ENCODE peak calls at places on chromosome 1, in nine cellular contexts. H is WERI-Rb-1, P is fibroblast of mammary gland, E is endothelial cell of umbilical vein, U is neural progenitor cell, F is lung microvascular endothelial cell, S is thoracic aorta, Q is heart right ventricle, T is neuronal stem cell. N is an unnamed sample.

GRCh38 chr1:982765-983436 is 1.0 kb upstream of the PERM1 start:
- DNase-seq in H (no peak), P (no peak), E (no peak), U (no peak), F (no peak), S (no peak), Q (peak), T (no peak), N (no peak)

GRCh38 chr1:4654764-4655673 is 610 bp downstream of the AJAP1 start:
- DNase-seq in H (no peak), P (no peak), E (no peak), U (peak), F (peak), S (no peak), Q (no peak), T (no peak), N (no peak)

GRCh38 chr1:107464827-107465226 is 324.0 kb downstream of the NTNG1 start:
- DNase-seq in H (peak), P (no peak), E (no peak), U (peak), F (no peak), S (no peak), Q (no peak), T (no peak), N (no peak)

GRCh38 chr1:56819393-56819899 is at the start of gene FYB2:
- DNase-seq in H (peak), P (no peak), E (no peak), U (peak), F (no peak), S (no peak), Q (peak), T (no peak), N (no peak)

GRCh38 chr1:233157245-233157644 is 138.3 kb downstream of the PCNX2 start:
- DNase-seq in H (no peak), P (no peak), E (no peak), U (no peak), F (no peak), S (no peak), Q (no peak), T (no peak), N (no peak)

GRCh38 chr1:211488641-211489040 is 3.3 kb downstream of the RD3 start:
- DNase-seq in H (no peak), P (no peak), E (no peak), U (no peak), F (no peak), S (no peak), Q (no peak), T (no peak), N (no peak)

GRCh38 chr1:181135815-181136737 is 47.6 kb downstream of the IER5 start:
- DNase-seq in H (no peak), P (peak), E (peak), U (no peak), F (peak), S (no peak), Q (no peak), T (no peak), N (no peak)

GRCh38 chr1:216910081-216910840 is 187.0 kb upstream of the ESRRG start:
- DNase-seq in H (no peak), P (no peak), E (no peak), U (no peak), F (no peak), S (no peak), Q (no peak), T (no peak), N (no peak)

GRCh38 chr1:32426489-32427255 is 32.4 kb upstream of the BSDC1 start:
- DNase-seq in H (peak), P (peak), E (no peak), U (peak), F (no peak), S (no peak), Q (no peak), T (no peak), N (no peak)

GRCh38 chr1:186541003-186541402 is 80.1 kb upstream of the PDC start:
- DNase-seq in H (no peak), P (no peak), E (no peak), U (no peak), F (no peak), S (no peak), Q (no peak), T (no peak), N (no peak)

GRCh38 chr1:220770245-220770913 is 16.3 kb upstream of the MTARC1 start:
- DNase-seq in H (no peak), P (no peak), E (no peak), U (no peak), F (no peak), S (no peak), Q (no peak), T (no peak), N (no peak)

GRCh38 chr1:208034135-208034534 is 123.2 kb upstream of the CD34 start:
- DNase-seq in H (no peak), P (no peak), E (no peak), U (no peak), F (no peak), S (no peak), Q (no peak), T (no peak), N (no peak)

N was measured in SHP77.